ENCODE peak calls at places on chromosomes 1 and 21, in six cellular contexts. One of them, this sample, is unnamed.

GRCh38 chr1:41917835-41918449 is 780 bp downstream of the HIVEP3 start:
- DNase-seq in lung: no peak
- DNase-seq in T follicular helper cell: peak
- DNase-seq in AG08395: peak
- DNase-seq in AG09309: no peak
- DNase-seq in fibroblast of mammary gland: no peak
- DNase-seq in this sample: peak

GRCh38 chr1:106817626-106818025 is 238.8 kb upstream of the PRMT6 start:
- DNase-seq in lung: no peak
- DNase-seq in T follicular helper cell: no peak
- DNase-seq in AG08395: no peak
- DNase-seq in AG09309: no peak
- DNase-seq in fibroblast of mammary gland: no peak
- DNase-seq in this sample: no peak

GRCh38 chr1:2004867-2005266 is 1.3 kb upstream of the CFAP74 start:
- DNase-seq in lung: no peak
- DNase-seq in T follicular helper cell: no peak
- DNase-seq in AG08395: no peak
- DNase-seq in AG09309: no peak
- DNase-seq in fibroblast of mammary gland: no peak
- DNase-seq in this sample: no peak

GRCh38 chr1:16720403-16721223 is 19.7 kb upstream of the RNU1-4 start:
- DNase-seq in lung: peak
- DNase-seq in T follicular helper cell: no peak
- DNase-seq in AG08395: no peak
- DNase-seq in AG09309: no peak
- DNase-seq in fibroblast of mammary gland: no peak
- DNase-seq in this sample: no peak

GRCh38 chr1:247291835-247292561 is 36.1 kb downstream of the VN1R5 start:
- DNase-seq in lung: no peak
- DNase-seq in T follicular helper cell: no peak
- DNase-seq in AG08395: no peak
- DNase-seq in AG09309: no peak
- DNase-seq in fibroblast of mammary gland: no peak
- DNase-seq in this sample: peak

GRCh38 chr1:96999191-96999590 is 277.6 kb downstream of the PTBP2 start:
- DNase-seq in lung: no peak
- DNase-seq in T follicular helper cell: no peak
- DNase-seq in AG08395: no peak
- DNase-seq in AG09309: no peak
- DNase-seq in fibroblast of mammary gland: no peak
- DNase-seq in this sample: no peak

GRCh38 chr21:19692231-19692630 is 1288.6 kb upstream of the TMPRSS15 start:
- DNase-seq in lung: no peak
- DNase-seq in T follicular helper cell: no peak
- DNase-seq in AG08395: no peak
- DNase-seq in AG09309: no peak
- DNase-seq in fibroblast of mammary gland: no peak
- DNase-seq in this sample: no peak

GRCh38 chr1:54886724-54887664 is at the start of gene DHCR24:
- DNase-seq in lung: peak
- DNase-seq in T follicular helper cell: peak
- DNase-seq in AG08395: peak
- DNase-seq in AG09309: no peak
- DNase-seq in fibroblast of mammary gland: peak
- DNase-seq in this sample: peak

GRCh38 chr1:180154003-180154324 is 705 bp upstream of the QSOX1 start:
- DNase-seq in lung: no peak
- DNase-seq in T follicular helper cell: no peak
- DNase-seq in AG08395: no peak
- DNase-seq in AG09309: no peak
- DNase-seq in fibroblast of mammary gland: no peak
- DNase-seq in this sample: no peak

GRCh38 chr1:221972262-221973235 is 230.7 kb upstream of the DUSP10 start:
- DNase-seq in lung: no peak
- DNase-seq in T follicular helper cell: no peak
- DNase-seq in AG08395: no peak
- DNase-seq in AG09309: no peak
- DNase-seq in fibroblast of mammary gland: no peak
- DNase-seq in this sample: no peak

GRCh38 chr1:160342953-160343869 is at the start of the genes COPA and NCSTN:
- DNase-seq in lung: peak
- DNase-seq in T follicular helper cell: peak
- DNase-seq in AG08395: peak
- DNase-seq in AG09309: peak
- DNase-seq in fibroblast of mammary gland: peak
- DNase-seq in this sample: peak

GRCh38 chr1:67308136-67308535 is 463 bp downstream of the IL12RB2 start:
- DNase-seq in lung: no peak
- DNase-seq in T follicular helper cell: no peak
- DNase-seq in AG08395: no peak
- DNase-seq in AG09309: no peak
- DNase-seq in fibroblast of mammary gland: no peak
- DNase-seq in this sample: no peak

GRCh38 chr1:192171123-192171522 is 12.9 kb downstream of the RGS18 start:
- DNase-seq in lung: no peak
- DNase-seq in T follicular helper cell: no peak
- DNase-seq in AG08395: no peak
- DNase-seq in AG09309: no peak
- DNase-seq in fibroblast of mammary gland: no peak
- DNase-seq in this sample: no peak

GRCh38 chr1:224498574-224499170 is 64.1 kb upstream of the WDR26 start:
- DNase-seq in lung: no peak
- DNase-seq in T follicular helper cell: no peak
- DNase-seq in AG08395: no peak
- DNase-seq in AG09309: no peak
- DNase-seq in fibroblast of mammary gland: peak
- DNase-seq in this sample: peak

GRCh38 chr1:32946413-32946812 is 18.2 kb downstream of the RNF19B start:
- DNase-seq in lung: no peak
- DNase-seq in T follicular helper cell: no peak
- DNase-seq in AG08395: no peak
- DNase-seq in AG09309: no peak
- DNase-seq in fibroblast of mammary gland: no peak
- DNase-seq in this sample: no peak

GRCh38 chr1:10631121-10631810 is 156.5 kb downstream of the PEX14 start:
- DNase-seq in lung: no peak
- DNase-seq in T follicular helper cell: no peak
- DNase-seq in AG08395: no peak
- DNase-seq in AG09309: no peak
- DNase-seq in fibroblast of mammary gland: no peak
- DNase-seq in this sample: no peak

GRCh38 chr1:204493882-204494280 is 724 bp downstream of the PIK3C2B start:
- DNase-seq in lung: peak
- DNase-seq in T follicular helper cell: peak
- DNase-seq in AG08395: no peak
- DNase-seq in AG09309: no peak
- DNase-seq in fibroblast of mammary gland: peak
- DNase-seq in this sample: peak

GRCh38 chr1:33093004-33093403 is 12.1 kb downstream of the AZIN2 start:
- DNase-seq in lung: no peak
- DNase-seq in T follicular helper cell: no peak
- DNase-seq in AG08395: no peak
- DNase-seq in AG09309: no peak
- DNase-seq in fibroblast of mammary gland: no peak
- DNase-seq in this sample: no peak

GRCh38 chr1:39210649-39211048 is 6.2 kb downstream of the MACF1 start:
- DNase-seq in lung: no peak
- DNase-seq in T follicular helper cell: no peak
- DNase-seq in AG08395: no peak
- DNase-seq in AG09309: no peak
- DNase-seq in fibroblast of mammary gland: no peak
- DNase-seq in this sample: no peak

GRCh38 chr1:12771186-12771585 is 2.4 kb upstream of the PRAMEF12 start:
- DNase-seq in lung: no peak
- DNase-seq in T follicular helper cell: no peak
- DNase-seq in AG08395: no peak
- DNase-seq in AG09309: no peak
- DNase-seq in fibroblast of mammary gland: no peak
- DNase-seq in this sample: no peak

GRCh38 chr1:29851666-29852065 is 615.3 kb downstream of the PTPRU start:
- DNase-seq in lung: no peak
- DNase-seq in T follicular helper cell: no peak
- DNase-seq in AG08395: no peak
- DNase-seq in AG09309: no peak
- DNase-seq in fibroblast of mammary gland: no peak
- DNase-seq in this sample: no peak

GRCh38 chr1:6218380-6218779 is 12.5 kb downstream of the RNF207 start:
- DNase-seq in lung: no peak
- DNase-seq in T follicular helper cell: no peak
- DNase-seq in AG08395: no peak
- DNase-seq in AG09309: no peak
- DNase-seq in fibroblast of mammary gland: no peak
- DNase-seq in this sample: no peak

GRCh38 chr1:212315907-212316306 is 30.7 kb downstream of the PPP2R5A start:
- DNase-seq in lung: no peak
- DNase-seq in T follicular helper cell: no peak
- DNase-seq in AG08395: no peak
- DNase-seq in AG09309: no peak
- DNase-seq in fibroblast of mammary gland: peak
- DNase-seq in this sample: no peak

GRCh38 chr1:159925713-159926066 is 383 bp upstream of the TAGLN2 start:
- DNase-seq in lung: no peak
- DNase-seq in T follicular helper cell: no peak
- DNase-seq in AG08395: peak
- DNase-seq in AG09309: no peak
- DNase-seq in fibroblast of mammary gland: no peak
- DNase-seq in this sample: no peak

GRCh38 chr1:220990417-220991337 is 111.4 kb downstream of the HLX start:
- DNase-seq in lung: no peak
- DNase-seq in T follicular helper cell: no peak
- DNase-seq in AG08395: peak
- DNase-seq in AG09309: peak
- DNase-seq in fibroblast of mammary gland: peak
- DNase-seq in this sample: peak

GRCh38 chr1:229303855-229304254 is 32.9 kb downstream of the RAB4A start:
- DNase-seq in lung: no peak
- DNase-seq in T follicular helper cell: no peak
- DNase-seq in AG08395: no peak
- DNase-seq in AG09309: no peak
- DNase-seq in fibroblast of mammary gland: no peak
- DNase-seq in this sample: no peak

GRCh38 chr1:78274814-78275213 is 216.0 kb upstream of the PTGFR start:
- DNase-seq in lung: no peak
- DNase-seq in T follicular helper cell: no peak
- DNase-seq in AG08395: peak
- DNase-seq in AG09309: no peak
- DNase-seq in fibroblast of mammary gland: peak
- DNase-seq in this sample: no peak

GRCh38 chr1:228882785-228883450 is 147.6 kb downstream of the RHOU start:
- DNase-seq in lung: no peak
- DNase-seq in T follicular helper cell: no peak
- DNase-seq in AG08395: no peak
- DNase-seq in AG09309: no peak
- DNase-seq in fibroblast of mammary gland: no peak
- DNase-seq in this sample: no peak

GRCh38 chr1:40868051-40868723 is 6.0 kb upstream of the CITED4 start:
- DNase-seq in lung: no peak
- DNase-seq in T follicular helper cell: no peak
- DNase-seq in AG08395: no peak
- DNase-seq in AG09309: peak
- DNase-seq in fibroblast of mammary gland: peak
- DNase-seq in this sample: no peak

GRCh38 chr1:162873671-162874666 is 13.0 kb upstream of the CCDC190 start:
- DNase-seq in lung: no peak
- DNase-seq in T follicular helper cell: no peak
- DNase-seq in AG08395: no peak
- DNase-seq in AG09309: peak
- DNase-seq in fibroblast of mammary gland: peak
- DNase-seq in this sample: peak

GRCh38 chr1:52738148-52738547 is 11.9 kb downstream of the ZYG11B start:
- DNase-seq in lung: no peak
- DNase-seq in T follicular helper cell: no peak
- DNase-seq in AG08395: no peak
- DNase-seq in AG09309: no peak
- DNase-seq in fibroblast of mammary gland: no peak
- DNase-seq in this sample: no peak

GRCh38 chr1:39738622-39739366 is at the start of gene PPIE:
- DNase-seq in lung: peak
- DNase-seq in T follicular helper cell: peak
- DNase-seq in AG08395: peak
- DNase-seq in AG09309: peak
- DNase-seq in fibroblast of mammary gland: peak
- DNase-seq in this sample: peak

GRCh38 chr1:211581521-211581920 is 2.6 kb upstream of the SLC30A1 start:
- DNase-seq in lung: no peak
- DNase-seq in T follicular helper cell: no peak
- DNase-seq in AG08395: peak
- DNase-seq in AG09309: peak
- DNase-seq in fibroblast of mammary gland: peak
- DNase-seq in this sample: peak

GRCh38 chr21:18493420-18493819 is 89.8 kb upstream of the TMPRSS15 start:
- DNase-seq in lung: no peak
- DNase-seq in T follicular helper cell: no peak
- DNase-seq in AG08395: peak
- DNase-seq in AG09309: no peak
- DNase-seq in fibroblast of mammary gland: peak
- DNase-seq in this sample: no peak

GRCh38 chr1:165894591-165894990 is 67.2 kb downstream of the UCK2 start:
- DNase-seq in lung: no peak
- DNase-seq in T follicular helper cell: no peak
- DNase-seq in AG08395: no peak
- DNase-seq in AG09309: peak
- DNase-seq in fibroblast of mammary gland: peak
- DNase-seq in this sample: no peak

GRCh38 chr1:243731301-243731891 is 118.6 kb downstream of the AKT3 start:
- DNase-seq in lung: no peak
- DNase-seq in T follicular helper cell: no peak
- DNase-seq in AG08395: no peak
- DNase-seq in AG09309: no peak
- DNase-seq in fibroblast of mammary gland: no peak
- DNase-seq in this sample: no peak

This sample was measured in GM03348.